ENCODE peak calls at places on chromosome 6, in six cellular contexts. F is left ventricle myocardium inferior, U is brain microvascular endothelial cell, W is stomach, N is AG04450, I is breast epithelium. V is an unnamed sample.

GRCh38 chr6:91149914-91150674 is 563.2 kb upstream of the MAP3K7 start:
- DNase-seq in F (no peak), U (no peak), I (no peak), W (no peak), N (no peak), V (no peak)

GRCh38 chr6:10151144-10151915 is 263.5 kb downstream of the TFAP2A start:
- DNase-seq in W (no peak), N (no peak), F (no peak), U (peak; percentile 48), I (no peak), V (no peak)

GRCh38 chr6:146790561-146791091 is 191.9 kb downstream of the ADGB start:
- DNase-seq in F (no peak), N (no peak), W (no peak), I (no peak), U (no peak), V (peak; percentile 16)

GRCh38 chr6:5308066-5308465 is 46.8 kb downstream of the FARS2 start:
- DNase-seq in I (no peak), N (no peak), W (no peak), F (no peak), U (no peak), V (peak; percentile 31)

GRCh38 chr6:52726741-52727535 is 36.3 kb downstream of the GSTA2 start:
- DNase-seq in F (no peak), U (no peak), I (no peak), W (no peak), N (no peak), V (no peak)

GRCh38 chr6:117546674-117547073 is 55.6 kb downstream of the GOPC start:
- DNase-seq in F (no peak), N (no peak), U (no peak), W (no peak), I (no peak), V (no peak)

GRCh38 chr6:4884646-4885427 is 108.6 kb downstream of the CDYL start:
- DNase-seq in I (no peak), W (no peak), N (no peak), F (no peak), U (no peak), V (no peak)

GRCh38 chr6:51778666-51779065 is 308.7 kb downstream of the PKHD1 start:
- DNase-seq in I (no peak), F (no peak), W (no peak), N (no peak), U (no peak), V (no peak)

GRCh38 chr6:26477431-26477830 is 19.7 kb downstream of the BTN2A1 start:
- DNase-seq in W (no peak), I (no peak), U (no peak), N (no peak), F (no peak), V (no peak)
- H3K27ac ChIP-seq in W (no peak overlapping the region), I (no peak overlapping the region), U (no peak overlapping the region), N (no peak overlapping the region), F (peak overlapping the region; percentile 31), V (no peak overlapping the region)

GRCh38 chr6:3805448-3806123 is 43.6 kb upstream of the FAM50B start:
- DNase-seq in F (no peak), N (no peak), W (no peak), U (no peak), I (no peak), V (no peak)

GRCh38 chr6:3801960-3802359 is 47.2 kb upstream of the FAM50B start:
- DNase-seq in N (no peak), U (no peak), W (no peak), F (no peak), I (no peak), V (no peak)

GRCh38 chr6:3808189-3808588 is 41.0 kb upstream of the FAM50B start:
- DNase-seq in W (no peak), N (no peak), I (no peak), U (no peak), F (no peak), V (no peak)

GRCh38 chr6:3806169-3806922 is 42.8 kb upstream of the FAM50B start:
- DNase-seq in W (peak; percentile 27), I (no peak), N (no peak), U (no peak), F (no peak), V (no peak)

GRCh38 chr6:3804981-3805380 is 44.2 kb upstream of the FAM50B start:
- DNase-seq in I (no peak), U (no peak), F (no peak), N (no peak), W (no peak), V (no peak)
- H3K27ac ChIP-seq in I (no peak overlapping the region), U (no peak overlapping the region), F (no peak overlapping the region), N (no peak overlapping the region), W (peak overlapping the region; percentile 79), V (peak overlapping the region; percentile 98)

DNA sequence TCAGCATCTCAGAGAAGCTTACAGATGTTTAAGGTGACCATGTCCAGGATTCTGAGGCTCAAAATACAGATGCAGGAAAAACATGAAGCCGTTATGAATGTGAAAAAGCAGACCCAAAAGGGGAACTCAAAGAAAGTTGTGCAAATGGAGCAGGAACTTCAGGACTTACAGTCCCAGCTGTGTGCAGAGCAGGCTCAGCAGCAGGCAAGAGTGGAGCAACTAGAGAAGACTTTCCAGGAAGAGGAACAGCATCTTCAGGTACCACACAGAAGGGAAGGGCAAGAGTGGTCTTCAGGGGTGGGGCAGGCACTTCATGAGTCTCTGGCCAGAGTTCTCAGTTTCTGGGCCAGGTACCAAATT is 15.2 kb downstream of the RNF8 start:
- DNase-seq in I (no peak), N (no peak), W (no peak), F (no peak), U (no peak), V (no peak)
- H3K27ac ChIP-seq in I (no peak overlapping the region), N (no peak overlapping the region), W (no peak overlapping the region), F (peak overlapping the region; percentile 67), U (no peak overlapping the region), V (no peak overlapping the region)

DNA sequence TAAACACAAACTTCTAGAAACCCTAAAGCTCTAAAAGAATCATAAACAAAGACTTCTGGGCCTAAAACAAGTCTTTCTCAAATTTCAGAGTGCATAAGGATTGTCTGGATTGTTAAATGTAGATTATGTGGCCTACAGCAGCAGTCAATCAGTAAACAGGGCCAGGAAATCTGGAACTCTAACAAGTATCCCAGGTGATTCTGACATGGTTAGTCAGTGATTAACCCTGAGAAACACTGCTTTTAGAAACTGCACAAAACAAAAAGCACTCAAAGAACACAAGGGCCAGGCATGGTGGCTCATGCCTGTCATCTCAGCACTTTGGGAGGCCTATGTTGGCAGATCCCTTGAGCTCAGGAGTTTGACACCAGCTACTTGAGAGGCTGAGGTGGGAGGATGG is 6.1 kb downstream of the MED20 start:
- DNase-seq in U (no peak), I (no peak), W (no peak), N (no peak), F (no peak), V (no peak)
- H3K27ac ChIP-seq in U (no peak overlapping the region), I (no peak overlapping the region), W (no peak overlapping the region), N (no peak overlapping the region), F (no peak overlapping the region), V (peak overlapping the region; percentile 23)

GRCh38 chr6:85394853-85395538 is 54.9 kb upstream of the NT5E start:
- DNase-seq in N (no peak), W (no peak), I (no peak), F (no peak), U (no peak), V (no peak)
- H3K27ac ChIP-seq in N (no peak overlapping the region), W (no peak overlapping the region), I (peak overlapping the region; percentile 27), F (no peak overlapping the region), U (no peak overlapping the region), V (no peak overlapping the region)

GRCh38 chr6:18244251-18244650 is 20.1 kb downstream of the DEK start:
- DNase-seq in I (no peak), N (no peak), F (no peak), U (no peak), W (no peak), V (no peak)

GRCh38 chr6:18242062-18242851 is 22.1 kb downstream of the DEK start:
- DNase-seq in W (no peak), F (no peak), N (peak; percentile 56), I (no peak), U (peak; percentile 92), V (peak; percentile 78)

GRCh38 chr6:18241208-18241836 is 23.0 kb downstream of the DEK start:
- DNase-seq in F (no peak), N (no peak), W (no peak), I (no peak), U (no peak), V (peak; percentile 12)

GRCh38 chr6:18245079-18245478 is 19.3 kb downstream of the DEK start:
- DNase-seq in N (no peak), F (no peak), I (no peak), W (no peak), U (no peak), V (no peak)

GRCh38 chr6:18243302-18243893 is 20.9 kb downstream of the DEK start:
- DNase-seq in F (no peak), W (no peak), U (no peak), N (no peak), I (no peak), V (no peak)
- H3K27ac ChIP-seq in F (no peak overlapping the region), W (no peak overlapping the region), U (no peak overlapping the region), N (no peak overlapping the region), I (no peak overlapping the region), V (peak overlapping the region; percentile 95)

GRCh38 chr6:30570263-30570662 is 979 bp upstream of the ABCF1 start:
- DNase-seq in U (no peak), W (no peak), I (no peak), F (no peak), N (no peak), V (no peak)
- H3K27ac ChIP-seq in U (peak overlapping the region; percentile 97), W (peak overlapping the region; percentile 96), I (no peak overlapping the region), F (peak overlapping the region; percentile 92), N (no peak overlapping the region), V (no peak overlapping the region)